ENCODE peak calls at places on chromosomes 6 and 20, in six cellular contexts. L is AML-193, R is cardiac muscle cell, Y is NCI-H1417, F is astrocyte of the spinal cord, S is HS-5. W is an unnamed sample.

GRCh38 chr20:62489186-62489939 is 13.6 kb upstream of the GATA5 start:
- DNase-seq in L (no peak), R (no peak), Y (no peak), F (no peak), S (no peak), W (peak)

GRCh38 chr6:28863607-28864320 is 60.0 kb downstream of the TRIM27 start:
- DNase-seq in L (peak), R (peak), Y (peak), F (peak), S (peak), W (peak)

GRCh38 chr6:109720336-109720735 is 29.2 kb downstream of the FIG4 start:
- DNase-seq in L (no peak), R (no peak), Y (no peak), F (no peak), S (no peak), W (no peak)

GRCh38 chr20:59151820-59152219 is 11.8 kb upstream of the ZNF831 start:
- DNase-seq in L (no peak), R (no peak), Y (no peak), F (no peak), S (no peak), W (no peak)

GRCh38 chr6:4134841-4135664 is at the start of gene ECI2:
- DNase-seq in L (peak), R (no peak), Y (peak), F (no peak), S (peak), W (peak)

GRCh38 chr6:89242574-89243330 is 25.6 kb upstream of the GABRR1 start:
- DNase-seq in L (peak), R (peak), Y (peak), F (peak), S (peak), W (peak)

GRCh38 chr20:18913701-18914100 is 100.1 kb downstream of the SCP2D1 start:
- DNase-seq in L (no peak), R (no peak), Y (no peak), F (no peak), S (no peak), W (no peak)

GRCh38 chr6:14286634-14287428 is 169.3 kb downstream of the CD83 start:
- DNase-seq in L (no peak), R (no peak), Y (no peak), F (no peak), S (peak), W (no peak)

GRCh38 chr6:69917834-69918233 is 51.5 kb downstream of the COL19A1 start:
- DNase-seq in L (peak), R (no peak), Y (no peak), F (peak), S (peak), W (no peak)

GRCh38 chr6:75922226-75922625 is 150.2 kb downstream of the IMPG1 start:
- DNase-seq in L (no peak), R (no peak), Y (no peak), F (peak), S (peak), W (no peak)

GRCh38 chr20:1965520-1966278 is 28.2 kb downstream of the PDYN start:
- DNase-seq in L (peak), R (peak), Y (peak), F (peak), S (peak), W (peak)

GRCh38 chr20:50464026-50464724 is 46.0 kb upstream of the PTPN1 start:
- DNase-seq in L (peak), R (peak), Y (peak), F (peak), S (peak), W (peak)

GRCh38 chr20:6126846-6127245 is 4.0 kb upstream of the FERMT1 start:
- DNase-seq in L (no peak), R (no peak), Y (no peak), F (no peak), S (no peak), W (no peak)

GRCh38 chr6:13674533-13675190 is 37.0 kb downstream of the RANBP9 start:
- DNase-seq in L (no peak), R (no peak), Y (no peak), F (no peak), S (no peak), W (no peak)

GRCh38 chr6:164322533-164322932 is 908.0 kb downstream of the QKI start:
- DNase-seq in L (no peak), R (no peak), Y (no peak), F (peak), S (peak), W (no peak)